ENCODE peak calls at places on chromosomes 16 and 17, in four cellular contexts. M, H, U and Y are unnamed samples.

GRCh38 chr16:2933136-2933535 is 21.4 kb downstream of the FLYWCH1 start:
- DNase-seq in H (no peak), U (no peak), M (no peak), Y (no peak)

GRCh38 chr16:71467810-71468209 is 5.8 kb upstream of the ZNF23 start:
- DNase-seq in H (no peak), M (no peak), U (peak; percentile 16), Y (peak; percentile 48)

GRCh38 chr16:4962716-4963115 is 4.6 kb downstream of the SEC14L5 start:
- DNase-seq in M (no peak), H (no peak), U (no peak), Y (no peak)

GRCh38 chr16:89386786-89387185 is 103.6 kb downstream of the ANKRD11 start:
- DNase-seq in H (no peak), U (no peak), M (no peak), Y (peak; percentile 41)

GRCh38 chr17:68705331-68706166 is 104.4 kb upstream of the FAM20A start:
- DNase-seq in H (no peak), U (no peak), M (no peak), Y (no peak)

GRCh38 chr16:2969545-2970521 is 685 bp downstream of the PAQR4 start:
- DNase-seq in M (no peak), H (peak; percentile 77), U (peak; percentile 43), Y (peak; percentile 88)

GRCh38 chr16:19328364-19328763 is 42.8 kb downstream of the CLEC19A start:
- DNase-seq in M (no peak), H (no peak), U (no peak), Y (no peak)

GRCh38 chr17:81665205-81666091 is 957 bp downstream of the OXLD1 start:
- DNase-seq in M (no peak), U (no peak), H (peak; percentile 61), Y (peak; percentile 58)

GRCh38 chr16:66262253-66263167 is 104.0 kb upstream of the CDH5 start:
- DNase-seq in M (no peak), H (no peak), U (no peak), Y (no peak)

GRCh38 chr16:67988675-67989074 is 8.4 kb upstream of the DPEP3 start:
- DNase-seq in M (no peak), H (no peak), U (no peak), Y (no peak)

GRCh38 chr17:64507418-64507766 is 615 bp downstream of the CEP95 start:
- DNase-seq in H (peak; percentile 76), U (peak; percentile 85), M (no peak), Y (no peak)

GRCh38 chr17:16820161-16820877 is 130.3 kb downstream of the CCDC144A start:
- DNase-seq in U (no peak), H (no peak), M (no peak), Y (peak; percentile 53)

GRCh38 chr17:42608692-42609181 is 437 bp downstream of the RETREG3 start:
- DNase-seq in M (peak; percentile 64), H (no peak), U (no peak), Y (peak; percentile 63)

GRCh38 chr17:35448899-35449227 is 297 bp upstream of the SLFN13 start:
- DNase-seq in M (no peak), H (no peak), U (no peak), Y (no peak)

GRCh38 chr17:7184091-7184488 is 4.9 kb upstream of the ASGR1 start:
- DNase-seq in H (peak; percentile 51), M (no peak), U (no peak), Y (peak; percentile 73)

GRCh38 chr16:7345423-7345822 is 12.8 kb downstream of the RBFOX1 start:
- DNase-seq in M (no peak), H (no peak), U (no peak), Y (no peak)

GRCh38 chr17:1649844-1650409 is at the start of gene RILP:
- DNase-seq in H (peak; percentile 74), M (no peak), U (peak; percentile 61), Y (peak; percentile 92)

GRCh38 chr16:69890114-69890890 is 60.8 kb upstream of the CLEC18A start:
- DNase-seq in M (no peak), H (no peak), U (peak; percentile 82), Y (peak; percentile 69)

GRCh38 chr16:73019456-73020362 is 28.2 kb downstream of the ZFHX3 start:
- DNase-seq in H (peak; percentile 89), U (peak; percentile 53), M (no peak), Y (no peak)

GRCh38 chr17:83042522-83043158 is 36.8 kb upstream of the METRNL start:
- DNase-seq in M (no peak), H (no peak), U (no peak), Y (no peak)

GRCh38 chr17:14926526-14927122 is 338.5 kb downstream of the PMP22 start:
- DNase-seq in H (peak; percentile 75), M (no peak), U (peak; percentile 38), Y (peak; percentile 13)

GRCh38 chr16:66028505-66029216 is 337.8 kb upstream of the CDH5 start:
- DNase-seq in M (no peak), H (no peak), U (no peak), Y (no peak)

GRCh38 chr16:54355251-54355650 is 68.7 kb upstream of the IRX3 start:
- DNase-seq in M (no peak), H (no peak), U (no peak), Y (no peak)

GRCh38 chr17:13475574-13476223 is 126.0 kb downstream of the HS3ST3A1 start:
- DNase-seq in U (no peak), H (no peak), M (no peak), Y (no peak)

GRCh38 chr16:18068477-18068876 is 268.1 kb downstream of the NPIPA8 start:
- DNase-seq in H (no peak), U (no peak), M (no peak), Y (no peak)

GRCh38 chr17:36722121-36722902 is 120.9 kb downstream of the MRM1 start:
- DNase-seq in U (peak; percentile 15), H (no peak), M (no peak), Y (peak; percentile 64)

GRCh38 chr17:60098578-60098977 is 19.9 kb upstream of the HEATR6 start:
- DNase-seq in M (no peak), H (no peak), U (no peak), Y (no peak)

GRCh38 chr17:77332034-77332971 is 191.5 kb downstream of the SEC14L1 start:
- DNase-seq in H (no peak), M (no peak), U (no peak), Y (peak; percentile 41)

GRCh38 chr17:58176200-58176599 is 9.4 kb downstream of the OR4D2 start:
- DNase-seq in U (no peak), H (no peak), M (no peak), Y (no peak)

GRCh38 chr17:78684026-78684425 is 98.0 kb downstream of the CYTH1 start:
- DNase-seq in H (no peak), U (no peak), M (no peak), Y (no peak)

GRCh38 chr16:57372372-57373116 is at the start of gene CX3CL1:
- DNase-seq in H (no peak), M (no peak), U (peak; percentile 55), Y (peak; percentile 80)

GRCh38 chr17:21304091-21304490 is 19.6 kb downstream of the MAP2K3 start:
- DNase-seq in M (no peak), U (peak; percentile 1), H (no peak), Y (peak; percentile 52)

GRCh38 chr17:82234211-82235055 is 5.6 kb downstream of the SLC16A3 start:
- DNase-seq in H (no peak), M (no peak), U (no peak), Y (no peak)

GRCh38 chr17:55496094-55496881 is 15.0 kb downstream of the SMIM36 start:
- DNase-seq in M (no peak), H (peak; percentile 93), U (no peak), Y (peak; percentile 53)

GRCh38 chr16:81630632-81631026 is 148.5 kb upstream of the PLCG2 start:
- DNase-seq in M (no peak), H (no peak), U (no peak), Y (no peak)
- H3K27ac ChIP-seq in M (no peak overlapping the region), H (peak overlapping the region; percentile 88), U (no peak overlapping the region), Y (no peak overlapping the region)

GRCh38 chr17:39230361-39230760 is 4.6 kb upstream of the STAC2 start:
- DNase-seq in H (no peak), U (no peak), M (no peak), Y (no peak)

GRCh38 chr17:39231091-39231561 is 5.4 kb upstream of the STAC2 start:
- DNase-seq in M (no peak), H (no peak), U (no peak), Y (no peak)

GRCh38 chr17:39235555-39236221 is 9.9 kb upstream of the STAC2 start:
- DNase-seq in M (no peak), H (peak; percentile 89), U (peak; percentile 53), Y (no peak)

GRCh38 chr17:39229274-39229913 is 3.6 kb upstream of the STAC2 start:
- DNase-seq in H (no peak), M (no peak), U (no peak), Y (no peak)

DNA sequence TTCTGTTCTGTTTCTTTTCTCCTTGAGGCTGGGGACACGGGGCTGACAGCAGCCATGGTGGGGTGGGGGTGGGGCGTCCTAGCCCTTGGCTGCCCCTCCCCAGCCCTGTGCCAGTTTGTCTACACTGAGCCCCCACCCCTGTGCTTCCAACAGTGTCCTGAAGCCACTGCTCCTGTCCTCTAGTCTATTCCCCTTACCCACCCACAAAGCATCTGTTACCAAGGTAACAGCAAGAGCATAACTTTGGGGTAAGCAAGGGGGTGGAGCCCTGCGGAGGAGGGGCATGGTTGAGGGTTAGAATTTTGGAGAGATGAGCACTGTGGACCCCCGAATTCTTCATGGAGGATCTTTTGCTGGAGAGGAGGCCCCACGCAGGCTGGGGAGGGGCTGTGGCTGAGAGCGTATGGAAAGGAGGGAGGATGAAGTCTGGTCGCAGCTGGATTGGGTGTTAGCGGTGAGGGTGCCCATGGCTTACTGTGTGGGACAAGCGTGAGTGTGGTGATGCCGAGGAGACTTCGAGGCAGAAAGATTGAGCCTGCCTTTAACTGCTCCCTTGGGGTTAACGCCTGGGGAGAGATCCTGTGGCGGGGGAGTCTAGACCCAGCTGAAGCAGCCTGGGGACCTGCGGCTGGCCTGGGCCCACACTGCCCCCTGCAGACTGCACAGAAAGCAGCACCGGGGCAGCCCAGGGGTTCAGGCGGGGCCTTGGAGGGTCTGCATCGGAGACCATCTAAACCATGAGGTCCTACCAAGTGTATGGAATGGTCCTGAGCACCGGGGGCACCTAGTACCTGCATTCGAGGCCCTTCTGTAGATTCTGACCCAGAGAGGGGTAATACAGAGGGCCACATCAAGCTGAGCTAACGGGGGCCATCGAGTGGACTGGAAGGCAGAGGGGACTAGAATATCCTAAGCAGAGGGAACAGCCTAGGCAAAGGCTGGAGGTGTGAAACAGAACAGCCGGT is 6.1 kb upstream of the STAC2 start:
- DNase-seq in H (peak; percentile 50), M (no peak), U (peak; percentile 26), Y (peak; percentile 76)
- H3K27ac ChIP-seq in H (no peak overlapping the region), M (no peak overlapping the region), U (no peak overlapping the region), Y (no peak overlapping the region)

GRCh38 chr17:49730078-49730786 is 22.5 kb upstream of the SLC35B1 start:
- DNase-seq in U (peak; percentile 64), H (no peak), M (no peak), Y (peak; percentile 86)
- H3K27ac ChIP-seq in U (no peak overlapping the region), H (no peak overlapping the region), M (peak overlapping the region; percentile 33), Y (peak overlapping the region; percentile 91)

GRCh38 chr16:23590181-23590580 is 5.9 kb downstream of the NDUFAB1 start:
- DNase-seq in M (no peak), U (no peak), H (no peak), Y (no peak)

GRCh38 chr16:23581746-23582145 is 14.4 kb downstream of the NDUFAB1 start:
- DNase-seq in M (no peak), U (no peak), H (no peak), Y (no peak)

GRCh38 chr16:23584186-23585076 is 11.7 kb downstream of the NDUFAB1 start:
- DNase-seq in M (no peak), U (no peak), H (no peak), Y (no peak)

DNA sequence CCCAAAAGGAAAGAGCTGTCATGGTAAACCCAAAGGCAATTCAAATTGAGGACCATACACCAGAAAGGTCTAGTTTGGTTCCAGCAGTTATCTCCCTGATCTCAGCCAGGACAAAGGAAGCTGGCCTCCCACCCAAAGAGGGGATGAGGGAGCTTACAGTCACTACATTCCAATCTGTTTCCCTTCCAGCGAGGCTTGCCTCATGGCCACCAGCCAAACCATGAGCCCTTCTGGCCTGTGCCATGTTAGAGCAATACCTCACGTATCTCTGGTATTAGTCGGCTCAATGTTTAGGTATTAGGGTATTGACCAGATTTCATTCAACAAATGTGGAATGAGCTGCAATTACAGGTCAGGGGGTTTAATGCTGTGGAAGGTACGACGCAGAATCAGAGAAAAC is 8.4 kb downstream of the NDUFAB1 start:
- DNase-seq in M (no peak), H (no peak), U (no peak), Y (no peak)
- H3K27ac ChIP-seq in M (no peak overlapping the region), H (no peak overlapping the region), U (no peak overlapping the region), Y (no peak overlapping the region)